ENCODE peak calls at places on chromosomes 16 and 17, in seven cellular contexts. L is Ammon's horn; Z is T-helper 2 cell; E is mucosa of gallbladder; M is activated naive CD4-positive, alpha-beta T cell; G is activated T-helper 1 cell treated with anti-CD3 and anti-CD28 coated beads, Interleukin-2, amount 50 U/mL, for 16 hours; S is stimulated activated effector memory CD8-positive, alpha-beta T cell treated with anti-CD3 and anti-CD28 coated beads, Interleukin-12 subunit alpha, Interleukin-12 subunit beta, amount 100 ng/mL, for 72 hours. N is an unnamed sample.

GRCh38 chr17:6642592-6642991 is 1.7 kb downstream of the TXNDC17 start:
- DNase-seq in L (no peak), Z (no peak), E (no peak), M (no peak), G (no peak), S (no peak), N (no peak)

GRCh38 chr16:66427451-66427860 is 361 bp downstream of the BEAN1 start:
- DNase-seq in L (no peak), Z (no peak), E (no peak), M (no peak), G (no peak), S (no peak), N (no peak)

GRCh38 chr16:14388243-14388642 is 241.8 kb downstream of the PARN start:
- DNase-seq in L (no peak), Z (no peak), E (no peak), M (no peak), G (no peak), S (no peak), N (no peak)

GRCh38 chr17:73203788-73204479 is 11.1 kb downstream of the COG1 start:
- DNase-seq in L (no peak), Z (no peak), E (no peak), M (no peak), G (no peak), S (no peak), N (no peak)

GRCh38 chr17:80025140-80025539 is 10.5 kb downstream of the TBC1D16 start:
- DNase-seq in L (no peak), Z (no peak), E (no peak), M (no peak), G (no peak), S (no peak), N (no peak)

GRCh38 chr16:59527206-59527997 is 793.3 kb upstream of the GOT2 start:
- DNase-seq in L (no peak), Z (no peak), E (no peak), M (no peak), G (no peak), S (no peak), N (no peak)

GRCh38 chr17:19301973-19302372 is 60.5 kb downstream of the B9D1 start:
- DNase-seq in L (no peak), Z (no peak), E (no peak), M (no peak), G (no peak), S (no peak), N (no peak)

GRCh38 chr17:7060165-7060890 is 16.4 kb upstream of the SLC16A11 start:
- DNase-seq in L (no peak), Z (no peak), E (peak), M (no peak), G (no peak), S (peak), N (no peak)

GRCh38 chr17:82893779-82894178 is 54.0 kb upstream of the ZNF750 start:
- DNase-seq in L (no peak), Z (no peak), E (no peak), M (no peak), G (no peak), S (no peak), N (no peak)

GRCh38 chr16:11341371-11341770 is 3.9 kb upstream of the RMI2 start:
- DNase-seq in L (no peak), Z (no peak), E (no peak), M (no peak), G (no peak), S (no peak), N (no peak)

GRCh38 chr16:67305216-67306071 is 21.1 kb downstream of the KCTD19 start:
- DNase-seq in L (no peak), Z (no peak), E (no peak), M (no peak), G (no peak), S (no peak), N (no peak)

GRCh38 chr17:38567350-38567749 is 38.4 kb downstream of the SRCIN1 start:
- DNase-seq in L (no peak), Z (no peak), E (no peak), M (no peak), G (no peak), S (no peak), N (no peak)

GRCh38 chr17:12947047-12947446 is 70.8 kb downstream of the ELAC2 start:
- DNase-seq in L (no peak), Z (no peak), E (no peak), M (no peak), G (no peak), S (no peak), N (no peak)

GRCh38 chr17:21392257-21392656 is 16.1 kb downstream of the KCNJ12 start:
- DNase-seq in L (no peak), Z (no peak), E (no peak), M (no peak), G (no peak), S (no peak), N (no peak)

GRCh38 chr16:4487955-4488481 is 11.8 kb downstream of the HMOX2 start:
- DNase-seq in L (no peak), Z (no peak), E (peak), M (no peak), G (no peak), S (no peak), N (no peak)

GRCh38 chr17:7703584-7704574 is 1.1 kb upstream of the EFNB3 start:
- DNase-seq in L (peak), Z (no peak), E (no peak), M (no peak), G (no peak), S (no peak), N (peak)

GRCh38 chr17:35743911-35744328 is 9.1 kb downstream of the GAS2L2 start:
- DNase-seq in L (no peak), Z (no peak), E (peak), M (no peak), G (no peak), S (no peak), N (peak)

GRCh38 chr16:48123104-48123788 is 32.5 kb downstream of the ABCC12 start:
- DNase-seq in L (peak), Z (no peak), E (no peak), M (no peak), G (peak), S (no peak), N (no peak)

GRCh38 chr17:79837888-79838540 is 1.2 kb downstream of the CBX4 start:
- DNase-seq in L (no peak), Z (no peak), E (no peak), M (no peak), G (no peak), S (no peak), N (peak)

GRCh38 chr17:40862985-40863733 is 3.9 kb downstream of the KRT12 start:
- DNase-seq in L (no peak), Z (no peak), E (no peak), M (no peak), G (no peak), S (no peak), N (no peak)

GRCh38 chr17:10031102-10031501 is 126.0 kb upstream of the RCVRN start:
- DNase-seq in L (no peak), Z (no peak), E (no peak), M (no peak), G (no peak), S (no peak), N (no peak)

GRCh38 chr16:48300391-48300856 is 53.1 kb upstream of the ABCC11 start:
- DNase-seq in L (no peak), Z (no peak), E (no peak), M (no peak), G (no peak), S (no peak), N (peak)

GRCh38 chr17:30964878-30965277 is 6.0 kb upstream of the RNF135 start:
- DNase-seq in L (no peak), Z (no peak), E (no peak), M (no peak), G (no peak), S (no peak), N (no peak)

GRCh38 chr16:67632415-67633172 is 12.3 kb upstream of the CARMIL2 start:
- DNase-seq in L (peak), Z (no peak), E (no peak), M (no peak), G (no peak), S (no peak), N (peak)

GRCh38 chr17:77617516-77617915 is 341.0 kb upstream of the TNRC6C start:
- DNase-seq in L (no peak), Z (no peak), E (no peak), M (no peak), G (no peak), S (no peak), N (no peak)

GRCh38 chr16:15894571-15895358 is 6.4 kb upstream of the CEP20 start:
- DNase-seq in L (no peak), Z (no peak), E (no peak), M (no peak), G (no peak), S (no peak), N (no peak)

GRCh38 chr17:82230627-82231311 is 1.9 kb downstream of the SLC16A3 start:
- DNase-seq in L (peak), Z (no peak), E (peak), M (no peak), G (peak), S (peak), N (peak)

GRCh38 chr17:7842380-7842949 is 8.4 kb downstream of the KDM6B start:
- DNase-seq in L (peak), Z (peak), E (peak), M (peak), G (peak), S (peak), N (peak)

GRCh38 chr16:77555101-77555500 is 120.3 kb upstream of the ADAMTS18 start:
- DNase-seq in L (no peak), Z (no peak), E (no peak), M (no peak), G (no peak), S (no peak), N (no peak)

GRCh38 chr16:46607529-46607928 is 13.7 kb downstream of the SHCBP1 start:
- DNase-seq in L (peak), Z (no peak), E (no peak), M (no peak), G (no peak), S (no peak), N (no peak)

GRCh38 chr16:49454426-49455180 is 81.0 kb downstream of the C16orf78 start:
- DNase-seq in L (no peak), Z (no peak), E (no peak), M (no peak), G (no peak), S (no peak), N (no peak)

GRCh38 chr16:29021471-29021870 is 36.6 kb downstream of the LAT start:
- DNase-seq in L (no peak), Z (no peak), E (no peak), M (no peak), G (no peak), S (no peak), N (no peak)

GRCh38 chr17:14144513-14144912 is 75.2 kb downstream of the COX10 start:
- DNase-seq in L (no peak), Z (no peak), E (no peak), M (no peak), G (no peak), S (no peak), N (no peak)

GRCh38 chr17:61405686-61406542 is 6.3 kb downstream of the TBX2 start:
- DNase-seq in L (no peak), Z (no peak), E (no peak), M (no peak), G (no peak), S (no peak), N (no peak)

GRCh38 chr17:3817851-3818605 is 17.0 kb upstream of the ITGAE start:
- DNase-seq in L (no peak), Z (no peak), E (no peak), M (no peak), G (no peak), S (no peak), N (no peak)

N was measured in thyroid gland.